ENCODE peak calls at places on chromosomes 2 and 18, in seven cellular contexts. U, E, N, H, X, P and Q are unnamed samples.

GRCh38 chr2:171410101-171410500 is 23.7 kb downstream of the METTL8 start:
- DNase-seq in U (no peak), E (no peak), N (no peak), H (no peak), X (no peak), P (no peak), Q (no peak)

GRCh38 chr2:38528008-38528442 is 74.7 kb downstream of the HNRNPLL start:
- DNase-seq in U (no peak), E (no peak), N (no peak), H (peak; percentile 73), X (no peak), P (no peak), Q (no peak)

GRCh38 chr2:134137182-134137595 is 116.7 kb upstream of the MGAT5 start:
- DNase-seq in U (peak; percentile 62), E (no peak), N (peak; percentile 16), H (no peak), X (no peak), P (peak; percentile 57), Q (no peak)

GRCh38 chr2:86045541-86045940 is 60.1 kb downstream of the POLR1A start:
- DNase-seq in U (no peak), E (no peak), N (no peak), H (no peak), X (no peak), P (peak; percentile 11), Q (no peak)

GRCh38 chr18:35407871-35408481 is 30.8 kb upstream of the ZNF396 start:
- DNase-seq in U (no peak), E (peak; percentile 74), N (peak; percentile 70), H (peak; percentile 63), X (peak; percentile 10), P (peak; percentile 41), Q (peak; percentile 66)

GRCh38 chr18:627211-627610 is 30.2 kb upstream of the TYMS start:
- DNase-seq in U (no peak), E (no peak), N (no peak), H (no peak), X (no peak), P (no peak), Q (no peak)

GRCh38 chr2:149572102-149572953 is 15.2 kb downstream of the MMADHC start:
- DNase-seq in U (no peak), E (peak; percentile 28), N (no peak), H (no peak), X (no peak), P (no peak), Q (no peak)

GRCh38 chr2:120429586-120430500 is 83.9 kb downstream of the INHBB start:
- DNase-seq in U (no peak), E (no peak), N (no peak), H (no peak), X (no peak), P (no peak), Q (no peak)

DNA sequence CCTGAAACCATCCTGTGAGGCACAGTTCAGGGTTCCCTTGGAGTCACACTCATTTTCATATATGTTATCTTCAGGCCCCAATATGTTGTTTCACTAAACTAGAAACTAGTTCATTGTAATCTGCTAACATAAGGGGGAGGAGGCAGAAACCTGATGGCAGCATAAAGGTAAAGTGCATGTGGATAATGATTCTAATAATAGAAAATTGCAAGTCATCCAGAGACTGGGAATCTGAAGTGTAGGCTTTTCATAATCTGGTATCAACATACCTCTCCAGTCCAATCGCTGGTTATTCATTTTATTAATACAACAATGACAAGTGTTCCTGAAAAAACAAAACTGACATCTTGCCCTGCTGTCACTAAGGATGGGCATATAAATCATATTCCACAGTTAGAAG is 326.3 kb upstream of the ZNF804A start:
- DNase-seq in U (no peak), E (no peak), N (no peak), H (no peak), X (no peak), P (no peak), Q (no peak)
- H3K9me3 ChIP-seq in U (no peaks in the 10 kb centered on the region), E (no peaks in the 10 kb centered on the region), N (no peaks in the 10 kb centered on the region), H (no peaks in the 10 kb centered on the region), X (peaks cover 3% of the 10 kb centered on the region), P (no peaks in the 10 kb centered on the region), Q (no peaks in the 10 kb centered on the region)

GRCh38 chr18:50193796-50194622 is 938 bp downstream of the MYO5B start:
- DNase-seq in U (no peak), E (peak; percentile 55), N (no peak), H (no peak), X (no peak), P (peak; percentile 28), Q (no peak)
- H3K27ac ChIP-seq in U (peak overlapping the region; percentile 72), E (peak overlapping the region; percentile 74), N (no peak overlapping the region), H (no peak overlapping the region), X (no peak overlapping the region), P (peak overlapping the region; percentile 78), Q (no peak overlapping the region)

GRCh38 chr2:64423303-64423702 is 30.7 kb upstream of the LGALSL start:
- DNase-seq in U (no peak), E (peak; percentile 12), N (no peak), H (no peak), X (no peak), P (no peak), Q (no peak)
- H3K9me3 ChIP-seq in U (no peaks in the 10 kb centered on the region), E (no peaks in the 10 kb centered on the region), N (no peaks in the 10 kb centered on the region), H (no peaks in the 10 kb centered on the region), X (no peaks in the 10 kb centered on the region), P (no peaks in the 10 kb centered on the region), Q (no peaks in the 10 kb centered on the region)

GRCh38 chr2:205747827-205748386 is 65.6 kb downstream of the NRP2 start:
- DNase-seq in U (no peak), E (no peak), N (no peak), H (peak; percentile 29), X (no peak), P (no peak), Q (no peak)

GRCh38 chr2:205746408-205746785 is 64.1 kb downstream of the NRP2 start:
- DNase-seq in U (peak; percentile 61), E (peak; percentile 43), N (no peak), H (peak; percentile 51), X (no peak), P (no peak), Q (no peak)

GRCh38 chr2:205745661-205746407 is 63.5 kb downstream of the NRP2 start:
- DNase-seq in U (no peak), E (no peak), N (no peak), H (no peak), X (no peak), P (no peak), Q (no peak)

GRCh38 chr2:205749078-205749477 is 66.8 kb downstream of the NRP2 start:
- DNase-seq in U (no peak), E (no peak), N (no peak), H (peak; percentile 29), X (no peak), P (no peak), Q (no peak)

GRCh38 chr2:205748660-205749059 is 66.4 kb downstream of the NRP2 start:
- DNase-seq in U (no peak), E (no peak), N (no peak), H (peak; percentile 85), X (no peak), P (no peak), Q (no peak)
- H3K27ac ChIP-seq in U (no peak overlapping the region), E (no peak overlapping the region), N (no peak overlapping the region), H (peak overlapping the region; percentile 87), X (no peak overlapping the region), P (no peak overlapping the region), Q (no peak overlapping the region)